ENCODE peak calls at places on chromosomes 13 and 19, in six cellular contexts. One of them, this sample, is unnamed.

GRCh38 chr13:50646070-50646469 is 197.4 kb downstream of the DLEU7 start:
- DNase-seq in aorta: no peak
- DNase-seq in psoas muscle: no peak
- DNase-seq in CD4-positive, CD25-positive, alpha-beta regulatory T cell: no peak
- DNase-seq in activated T-cell treated with anti-CD3 and anti-CD28 coated beads for 1 hour: no peak
- DNase-seq in occipital lobe: no peak
- DNase-seq in this sample: no peak

GRCh38 chr13:47459512-47459911 is 541.6 kb downstream of the SUCLA2 start:
- DNase-seq in aorta: no peak
- DNase-seq in psoas muscle: no peak
- DNase-seq in CD4-positive, CD25-positive, alpha-beta regulatory T cell: no peak
- DNase-seq in activated T-cell treated with anti-CD3 and anti-CD28 coated beads for 1 hour: no peak
- DNase-seq in occipital lobe: no peak
- DNase-seq in this sample: no peak

GRCh38 chr19:50492303-50493052 is 15.8 kb upstream of the GARIN5A start:
- DNase-seq in aorta: peak; percentile 39
- DNase-seq in psoas muscle: peak; percentile 43
- DNase-seq in CD4-positive, CD25-positive, alpha-beta regulatory T cell: no peak
- DNase-seq in activated T-cell treated with anti-CD3 and anti-CD28 coated beads for 1 hour: no peak
- DNase-seq in occipital lobe: no peak
- DNase-seq in this sample: no peak

GRCh38 chr19:55312621-55313117 is 12.5 kb downstream of the TMEM150B start:
- DNase-seq in aorta: no peak
- DNase-seq in psoas muscle: no peak
- DNase-seq in CD4-positive, CD25-positive, alpha-beta regulatory T cell: no peak
- DNase-seq in activated T-cell treated with anti-CD3 and anti-CD28 coated beads for 1 hour: no peak
- DNase-seq in occipital lobe: no peak
- DNase-seq in this sample: no peak

GRCh38 chr19:16066611-16067104 is 9.6 kb upstream of the TPM4 start:
- DNase-seq in aorta: no peak
- DNase-seq in psoas muscle: no peak
- DNase-seq in CD4-positive, CD25-positive, alpha-beta regulatory T cell: peak; percentile 36
- DNase-seq in activated T-cell treated with anti-CD3 and anti-CD28 coated beads for 1 hour: no peak
- DNase-seq in occipital lobe: no peak
- DNase-seq in this sample: no peak

GRCh38 chr13:28173793-28174192 is 35.4 kb downstream of the PAN3 start:
- DNase-seq in aorta: no peak
- DNase-seq in psoas muscle: no peak
- DNase-seq in CD4-positive, CD25-positive, alpha-beta regulatory T cell: no peak
- DNase-seq in activated T-cell treated with anti-CD3 and anti-CD28 coated beads for 1 hour: no peak
- DNase-seq in occipital lobe: no peak
- DNase-seq in this sample: no peak

GRCh38 chr13:28136916-28137315 is 1.4 kb upstream of the PAN3 start:
- DNase-seq in aorta: no peak
- DNase-seq in psoas muscle: no peak
- DNase-seq in CD4-positive, CD25-positive, alpha-beta regulatory T cell: no peak
- DNase-seq in activated T-cell treated with anti-CD3 and anti-CD28 coated beads for 1 hour: no peak
- DNase-seq in occipital lobe: no peak
- DNase-seq in this sample: no peak

GRCh38 chr13:44930907-44931676 is 58.2 kb downstream of the NUFIP1 start:
- DNase-seq in aorta: no peak
- DNase-seq in psoas muscle: no peak
- DNase-seq in CD4-positive, CD25-positive, alpha-beta regulatory T cell: no peak
- DNase-seq in activated T-cell treated with anti-CD3 and anti-CD28 coated beads for 1 hour: no peak
- DNase-seq in occipital lobe: no peak
- DNase-seq in this sample: no peak

GRCh38 chr13:76764429-76764828 is 121.8 kb downstream of the KCTD12 start:
- DNase-seq in aorta: peak; percentile 75
- DNase-seq in psoas muscle: peak; percentile 56
- DNase-seq in CD4-positive, CD25-positive, alpha-beta regulatory T cell: no peak
- DNase-seq in activated T-cell treated with anti-CD3 and anti-CD28 coated beads for 1 hour: no peak
- DNase-seq in occipital lobe: no peak
- DNase-seq in this sample: no peak

GRCh38 chr13:110600980-110601379 is 14.4 kb upstream of the NAXD start:
- DNase-seq in aorta: no peak
- DNase-seq in psoas muscle: no peak
- DNase-seq in CD4-positive, CD25-positive, alpha-beta regulatory T cell: no peak
- DNase-seq in activated T-cell treated with anti-CD3 and anti-CD28 coated beads for 1 hour: no peak
- DNase-seq in occipital lobe: no peak
- DNase-seq in this sample: no peak

GRCh38 chr13:21074601-21075302 is 13.4 kb upstream of the LATS2 start:
- DNase-seq in aorta: no peak
- DNase-seq in psoas muscle: no peak
- DNase-seq in CD4-positive, CD25-positive, alpha-beta regulatory T cell: no peak
- DNase-seq in activated T-cell treated with anti-CD3 and anti-CD28 coated beads for 1 hour: no peak
- DNase-seq in occipital lobe: no peak
- DNase-seq in this sample: no peak

GRCh38 chr13:72782717-72783116 is 784 bp downstream of the PIBF1 start:
- DNase-seq in aorta: no peak
- DNase-seq in psoas muscle: no peak
- DNase-seq in CD4-positive, CD25-positive, alpha-beta regulatory T cell: no peak
- DNase-seq in activated T-cell treated with anti-CD3 and anti-CD28 coated beads for 1 hour: no peak
- DNase-seq in occipital lobe: no peak
- DNase-seq in this sample: no peak

GRCh38 chr19:11452814-11453335 is 17.4 kb downstream of the PRKCSH start:
- DNase-seq in aorta: no peak
- DNase-seq in psoas muscle: no peak
- DNase-seq in CD4-positive, CD25-positive, alpha-beta regulatory T cell: no peak
- DNase-seq in activated T-cell treated with anti-CD3 and anti-CD28 coated beads for 1 hour: no peak
- DNase-seq in occipital lobe: no peak
- DNase-seq in this sample: no peak

GRCh38 chr19:45455707-45456499 is 11.9 kb upstream of the FOSB start:
- DNase-seq in aorta: peak; percentile 99
- DNase-seq in psoas muscle: peak; percentile 94
- DNase-seq in CD4-positive, CD25-positive, alpha-beta regulatory T cell: peak; percentile 48
- DNase-seq in activated T-cell treated with anti-CD3 and anti-CD28 coated beads for 1 hour: no peak
- DNase-seq in occipital lobe: no peak
- DNase-seq in this sample: no peak

GRCh38 chr19:32566246-32566830 is 14.7 kb upstream of the PDCD5 start:
- DNase-seq in aorta: peak; percentile 50
- DNase-seq in psoas muscle: no peak
- DNase-seq in CD4-positive, CD25-positive, alpha-beta regulatory T cell: no peak
- DNase-seq in activated T-cell treated with anti-CD3 and anti-CD28 coated beads for 1 hour: no peak
- DNase-seq in occipital lobe: no peak
- DNase-seq in this sample: no peak

GRCh38 chr19:29372921-29373797 is 152.6 kb upstream of the VSTM2B start:
- DNase-seq in aorta: no peak
- DNase-seq in psoas muscle: no peak
- DNase-seq in CD4-positive, CD25-positive, alpha-beta regulatory T cell: no peak
- DNase-seq in activated T-cell treated with anti-CD3 and anti-CD28 coated beads for 1 hour: no peak
- DNase-seq in occipital lobe: no peak
- DNase-seq in this sample: no peak

GRCh38 chr13:82747331-82747730 is 1134.9 kb downstream of the SLITRK1 start:
- DNase-seq in aorta: no peak
- DNase-seq in psoas muscle: no peak
- DNase-seq in CD4-positive, CD25-positive, alpha-beta regulatory T cell: no peak
- DNase-seq in activated T-cell treated with anti-CD3 and anti-CD28 coated beads for 1 hour: no peak
- DNase-seq in occipital lobe: no peak
- DNase-seq in this sample: no peak

GRCh38 chr19:33193864-33194362 is at the start of gene LRP3:
- DNase-seq in aorta: peak; percentile 79
- DNase-seq in psoas muscle: peak; percentile 54
- DNase-seq in CD4-positive, CD25-positive, alpha-beta regulatory T cell: no peak
- DNase-seq in activated T-cell treated with anti-CD3 and anti-CD28 coated beads for 1 hour: no peak
- DNase-seq in occipital lobe: peak; percentile 60
- DNase-seq in this sample: no peak

GRCh38 chr13:67223024-67223423 is 7.1 kb downstream of the PCDH9 start:
- DNase-seq in aorta: no peak
- DNase-seq in psoas muscle: no peak
- DNase-seq in CD4-positive, CD25-positive, alpha-beta regulatory T cell: no peak
- DNase-seq in activated T-cell treated with anti-CD3 and anti-CD28 coated beads for 1 hour: no peak
- DNase-seq in occipital lobe: no peak
- DNase-seq in this sample: no peak

GRCh38 chr13:41985788-41986508 is 25.0 kb upstream of the VWA8 start:
- DNase-seq in aorta: no peak
- DNase-seq in psoas muscle: no peak
- DNase-seq in CD4-positive, CD25-positive, alpha-beta regulatory T cell: no peak
- DNase-seq in activated T-cell treated with anti-CD3 and anti-CD28 coated beads for 1 hour: no peak
- DNase-seq in occipital lobe: no peak
- DNase-seq in this sample: no peak

GRCh38 chr19:35346193-35347052 is 1.3 kb upstream of the FFAR1 start:
- DNase-seq in aorta: peak; percentile 70
- DNase-seq in psoas muscle: no peak
- DNase-seq in CD4-positive, CD25-positive, alpha-beta regulatory T cell: peak; percentile 13
- DNase-seq in activated T-cell treated with anti-CD3 and anti-CD28 coated beads for 1 hour: peak; percentile 62
- DNase-seq in occipital lobe: no peak
- DNase-seq in this sample: no peak

GRCh38 chr13:33487575-33488243 is 202.2 kb upstream of the STARD13 start:
- DNase-seq in aorta: no peak
- DNase-seq in psoas muscle: no peak
- DNase-seq in CD4-positive, CD25-positive, alpha-beta regulatory T cell: no peak
- DNase-seq in activated T-cell treated with anti-CD3 and anti-CD28 coated beads for 1 hour: no peak
- DNase-seq in occipital lobe: no peak
- DNase-seq in this sample: peak; percentile 74

GRCh38 chr19:5068251-5069090 is 99.6 kb downstream of the KDM4B start:
- DNase-seq in aorta: no peak
- DNase-seq in psoas muscle: no peak
- DNase-seq in CD4-positive, CD25-positive, alpha-beta regulatory T cell: no peak
- DNase-seq in activated T-cell treated with anti-CD3 and anti-CD28 coated beads for 1 hour: no peak
- DNase-seq in occipital lobe: no peak
- DNase-seq in this sample: no peak

GRCh38 chr13:111258637-111259036 is 61.8 kb upstream of the TEX29 start:
- DNase-seq in aorta: no peak
- DNase-seq in psoas muscle: no peak
- DNase-seq in CD4-positive, CD25-positive, alpha-beta regulatory T cell: no peak
- DNase-seq in activated T-cell treated with anti-CD3 and anti-CD28 coated beads for 1 hour: no peak
- DNase-seq in occipital lobe: no peak
- DNase-seq in this sample: no peak

GRCh38 chr13:41648314-41648935 is 191.1 kb downstream of the RGCC start:
- DNase-seq in aorta: no peak
- DNase-seq in psoas muscle: no peak
- DNase-seq in CD4-positive, CD25-positive, alpha-beta regulatory T cell: no peak
- DNase-seq in activated T-cell treated with anti-CD3 and anti-CD28 coated beads for 1 hour: no peak
- DNase-seq in occipital lobe: no peak
- DNase-seq in this sample: no peak

GRCh38 chr13:41658057-41658642 is 200.8 kb downstream of the RGCC start:
- DNase-seq in aorta: no peak
- DNase-seq in psoas muscle: no peak
- DNase-seq in CD4-positive, CD25-positive, alpha-beta regulatory T cell: no peak
- DNase-seq in activated T-cell treated with anti-CD3 and anti-CD28 coated beads for 1 hour: no peak
- DNase-seq in occipital lobe: no peak
- DNase-seq in this sample: no peak

This sample was measured in globus pallidus.